ENCODE peak calls at places on chromosomes 16 and 17, in five cellular contexts. One of them, this sample, is unnamed.

GRCh38 chr17:82893779-82894178 is 54.0 kb upstream of the ZNF750 start:
- DNase-seq in HFF-Myc: no peak
- DNase-seq in pancreas: no peak
- DNase-seq in fibroblast of mammary gland: peak; percentile 28
- DNase-seq in substantia nigra: no peak
- DNase-seq in this sample: no peak

GRCh38 chr17:72517413-72518237 is 396.8 kb downstream of the SOX9 start:
- DNase-seq in HFF-Myc: no peak
- DNase-seq in pancreas: peak; percentile 32
- DNase-seq in fibroblast of mammary gland: no peak
- DNase-seq in substantia nigra: no peak
- DNase-seq in this sample: no peak

GRCh38 chr16:26735521-26735920 is 331.2 kb upstream of the C16orf82 start:
- DNase-seq in HFF-Myc: no peak
- DNase-seq in pancreas: no peak
- DNase-seq in fibroblast of mammary gland: no peak
- DNase-seq in substantia nigra: no peak
- DNase-seq in this sample: no peak

GRCh38 chr16:2526135-2526534 is 5.1 kb downstream of the CEMP1 start:
- DNase-seq in HFF-Myc: no peak
- DNase-seq in pancreas: no peak
- DNase-seq in fibroblast of mammary gland: no peak
- DNase-seq in substantia nigra: no peak
- DNase-seq in this sample: no peak

GRCh38 chr16:85187886-85188285 is 75.6 kb upstream of the CIBAR2 start:
- DNase-seq in HFF-Myc: no peak
- DNase-seq in pancreas: no peak
- DNase-seq in fibroblast of mammary gland: no peak
- DNase-seq in substantia nigra: no peak
- DNase-seq in this sample: no peak

GRCh38 chr17:78391843-78392242 is 13.4 kb downstream of the PGS1 start:
- DNase-seq in HFF-Myc: no peak
- DNase-seq in pancreas: no peak
- DNase-seq in fibroblast of mammary gland: peak; percentile 54
- DNase-seq in substantia nigra: no peak
- DNase-seq in this sample: no peak

GRCh38 chr16:81319221-81319912 is 4.6 kb downstream of the GAN start:
- DNase-seq in HFF-Myc: no peak
- DNase-seq in pancreas: no peak
- DNase-seq in fibroblast of mammary gland: peak; percentile 75
- DNase-seq in substantia nigra: no peak
- DNase-seq in this sample: peak; percentile 64

GRCh38 chr17:64024215-64024654 is 3.8 kb upstream of the ICAM2 start:
- DNase-seq in HFF-Myc: no peak
- DNase-seq in pancreas: no peak
- DNase-seq in fibroblast of mammary gland: no peak
- DNase-seq in substantia nigra: no peak
- DNase-seq in this sample: no peak

GRCh38 chr17:47941998-47942490 is 673 bp downstream of the PNPO start:
- DNase-seq in HFF-Myc: no peak
- DNase-seq in pancreas: no peak
- DNase-seq in fibroblast of mammary gland: no peak
- DNase-seq in substantia nigra: no peak
- DNase-seq in this sample: no peak

GRCh38 chr17:31389673-31390381 is 1.6 kb upstream of the RAB11FIP4 start:
- DNase-seq in HFF-Myc: no peak
- DNase-seq in pancreas: no peak
- DNase-seq in fibroblast of mammary gland: no peak
- DNase-seq in substantia nigra: no peak
- DNase-seq in this sample: no peak

GRCh38 chr16:26454102-26454501 is 612.6 kb upstream of the C16orf82 start:
- DNase-seq in HFF-Myc: no peak
- DNase-seq in pancreas: no peak
- DNase-seq in fibroblast of mammary gland: peak; percentile 1
- DNase-seq in substantia nigra: no peak
- DNase-seq in this sample: no peak

GRCh38 chr17:700504-701094 is 14.0 kb downstream of the VPS53 start:
- DNase-seq in HFF-Myc: no peak
- DNase-seq in pancreas: no peak
- DNase-seq in fibroblast of mammary gland: peak; percentile 49
- DNase-seq in substantia nigra: no peak
- DNase-seq in this sample: no peak

GRCh38 chr17:48647103-48647963 is 21.2 kb upstream of the HOXB9 start:
- DNase-seq in HFF-Myc: no peak
- DNase-seq in pancreas: no peak
- DNase-seq in fibroblast of mammary gland: no peak
- DNase-seq in substantia nigra: no peak
- DNase-seq in this sample: no peak

GRCh38 chr16:66277311-66278070 is 89.0 kb upstream of the CDH5 start:
- DNase-seq in HFF-Myc: no peak
- DNase-seq in pancreas: no peak
- DNase-seq in fibroblast of mammary gland: no peak
- DNase-seq in substantia nigra: no peak
- DNase-seq in this sample: no peak

GRCh38 chr16:55557186-55557585 is 9.3 kb upstream of the CAPNS2 start:
- DNase-seq in HFF-Myc: no peak
- DNase-seq in pancreas: no peak
- DNase-seq in fibroblast of mammary gland: no peak
- DNase-seq in substantia nigra: no peak
- DNase-seq in this sample: no peak

GRCh38 chr17:31558748-31559646 is 167.5 kb downstream of the RAB11FIP4 start:
- DNase-seq in HFF-Myc: peak; percentile 54
- DNase-seq in pancreas: peak; percentile 80
- DNase-seq in fibroblast of mammary gland: peak; percentile 72
- DNase-seq in substantia nigra: peak; percentile 24
- DNase-seq in this sample: no peak

GRCh38 chr17:28492352-28493310 is 13.5 kb upstream of the FOXN1 start:
- DNase-seq in HFF-Myc: no peak
- DNase-seq in pancreas: no peak
- DNase-seq in fibroblast of mammary gland: no peak
- DNase-seq in substantia nigra: no peak
- DNase-seq in this sample: no peak

GRCh38 chr16:26952411-26952810 is 114.3 kb upstream of the C16orf82 start:
- DNase-seq in HFF-Myc: no peak
- DNase-seq in pancreas: no peak
- DNase-seq in fibroblast of mammary gland: no peak
- DNase-seq in substantia nigra: no peak
- DNase-seq in this sample: no peak

GRCh38 chr17:27241346-27241946 is 52.5 kb upstream of the WSB1 start:
- DNase-seq in HFF-Myc: no peak
- DNase-seq in pancreas: no peak
- DNase-seq in fibroblast of mammary gland: peak; percentile 51
- DNase-seq in substantia nigra: no peak
- DNase-seq in this sample: no peak

GRCh38 chr16:65410801-65411200 is 288.9 kb upstream of the CDH11 start:
- DNase-seq in HFF-Myc: no peak
- DNase-seq in pancreas: no peak
- DNase-seq in fibroblast of mammary gland: peak; percentile 12
- DNase-seq in substantia nigra: no peak
- DNase-seq in this sample: no peak

GRCh38 chr17:57530508-57530907 is 214.6 kb downstream of the CCDC182 start:
- DNase-seq in HFF-Myc: no peak
- DNase-seq in pancreas: no peak
- DNase-seq in fibroblast of mammary gland: no peak
- DNase-seq in substantia nigra: no peak
- DNase-seq in this sample: no peak

GRCh38 chr17:17739388-17740066 is 58.3 kb downstream of the RAI1 start:
- DNase-seq in HFF-Myc: no peak
- DNase-seq in pancreas: no peak
- DNase-seq in fibroblast of mammary gland: peak; percentile 72
- DNase-seq in substantia nigra: peak; percentile 62
- DNase-seq in this sample: peak; percentile 62

GRCh38 chr17:63113167-63113566 is 147.1 kb downstream of the TANC2 start:
- DNase-seq in HFF-Myc: no peak
- DNase-seq in pancreas: no peak
- DNase-seq in fibroblast of mammary gland: peak; percentile 22
- DNase-seq in substantia nigra: no peak
- DNase-seq in this sample: no peak

GRCh38 chr17:30950669-30951399 is 20.0 kb upstream of the RNF135 start:
- DNase-seq in HFF-Myc: peak; percentile 57
- DNase-seq in pancreas: peak; percentile 33
- DNase-seq in fibroblast of mammary gland: peak; percentile 94
- DNase-seq in substantia nigra: no peak
- DNase-seq in this sample: no peak

GRCh38 chr16:57265850-57266530 is 18.5 kb downstream of the PLLP start:
- DNase-seq in HFF-Myc: no peak
- DNase-seq in pancreas: peak; percentile 80
- DNase-seq in fibroblast of mammary gland: peak; percentile 20
- DNase-seq in substantia nigra: peak; percentile 52
- DNase-seq in this sample: no peak

GRCh38 chr17:39071573-39071972 is 79.9 kb downstream of the PLXDC1 start:
- DNase-seq in HFF-Myc: no peak
- DNase-seq in pancreas: no peak
- DNase-seq in fibroblast of mammary gland: no peak
- DNase-seq in substantia nigra: no peak
- DNase-seq in this sample: no peak

This sample was measured in HS-27A.